ENCODE peak calls at places on chromosomes 11 and 22, in seven cellular contexts. One of them, this sample, is unnamed.

GRCh38 chr11:129190087-129190486 is 2.0 kb downstream of the ARHGAP32 start:
- DNase-seq in stomach: peak; percentile 29
- DNase-seq in SHP77 treated with DMSO at 0.1 percent for 48 hours: no peak
- DNase-seq in kidney glomerular epithelial cell: no peak
- DNase-seq in small intestine: no peak
- DNase-seq in stimulated activated CD4-positive, alpha-beta T cell treated with anti-CD3 and anti-CD28 coated beads, Interleukin-15, amount 100 ng/mL, for 48 hours: no peak
- DNase-seq in OCI-LY7: no peak
- DNase-seq in this sample: peak; percentile 39

GRCh38 chr22:48075604-48076400 is 1313.4 kb downstream of the TBC1D22A start:
- DNase-seq in small intestine: no peak
- DNase-seq in kidney glomerular epithelial cell: no peak
- DNase-seq in OCI-LY7: no peak
- DNase-seq in stimulated activated CD4-positive, alpha-beta T cell treated with anti-CD3 and anti-CD28 coated beads, Interleukin-15, amount 100 ng/mL, for 48 hours: no peak
- DNase-seq in SHP77 treated with DMSO at 0.1 percent for 48 hours: no peak
- DNase-seq in stomach: no peak
- DNase-seq in this sample: no peak

GRCh38 chr22:49203091-49203862 is 624.4 kb downstream of the BRD1 start:
- DNase-seq in stimulated activated CD4-positive, alpha-beta T cell treated with anti-CD3 and anti-CD28 coated beads, Interleukin-15, amount 100 ng/mL, for 48 hours: no peak
- DNase-seq in stomach: peak; percentile 4
- DNase-seq in kidney glomerular epithelial cell: no peak
- DNase-seq in small intestine: no peak
- DNase-seq in OCI-LY7: no peak
- DNase-seq in SHP77 treated with DMSO at 0.1 percent for 48 hours: no peak
- DNase-seq in this sample: no peak

GRCh38 chr11:73980001-73980960 is 2.4 kb downstream of the UCP2 start:
- DNase-seq in kidney glomerular epithelial cell: no peak
- DNase-seq in SHP77 treated with DMSO at 0.1 percent for 48 hours: peak; percentile 91
- DNase-seq in stimulated activated CD4-positive, alpha-beta T cell treated with anti-CD3 and anti-CD28 coated beads, Interleukin-15, amount 100 ng/mL, for 48 hours: peak; percentile 42
- DNase-seq in stomach: peak; percentile 80
- DNase-seq in small intestine: peak; percentile 85
- DNase-seq in OCI-LY7: peak; percentile 97
- DNase-seq in this sample: peak; percentile 61

GRCh38 chr11:37881741-37882140 is 1283.7 kb upstream of the RAG2 start:
- DNase-seq in stimulated activated CD4-positive, alpha-beta T cell treated with anti-CD3 and anti-CD28 coated beads, Interleukin-15, amount 100 ng/mL, for 48 hours: no peak
- DNase-seq in SHP77 treated with DMSO at 0.1 percent for 48 hours: no peak
- DNase-seq in small intestine: no peak
- DNase-seq in kidney glomerular epithelial cell: no peak
- DNase-seq in stomach: no peak
- DNase-seq in OCI-LY7: no peak
- DNase-seq in this sample: no peak

GRCh38 chr11:91314521-91314920 is 910.1 kb upstream of the FAT3 start:
- DNase-seq in stimulated activated CD4-positive, alpha-beta T cell treated with anti-CD3 and anti-CD28 coated beads, Interleukin-15, amount 100 ng/mL, for 48 hours: no peak
- DNase-seq in kidney glomerular epithelial cell: no peak
- DNase-seq in SHP77 treated with DMSO at 0.1 percent for 48 hours: no peak
- DNase-seq in small intestine: no peak
- DNase-seq in stomach: no peak
- DNase-seq in OCI-LY7: no peak
- DNase-seq in this sample: no peak

GRCh38 chr11:83020942-83021779 is 50.5 kb downstream of the RAB30 start:
- DNase-seq in stimulated activated CD4-positive, alpha-beta T cell treated with anti-CD3 and anti-CD28 coated beads, Interleukin-15, amount 100 ng/mL, for 48 hours: no peak
- DNase-seq in small intestine: no peak
- DNase-seq in OCI-LY7: no peak
- DNase-seq in kidney glomerular epithelial cell: no peak
- DNase-seq in SHP77 treated with DMSO at 0.1 percent for 48 hours: peak; percentile 56
- DNase-seq in stomach: no peak
- DNase-seq in this sample: no peak

GRCh38 chr11:12503886-12504285 is 126.5 kb downstream of the PARVA start:
- DNase-seq in small intestine: no peak
- DNase-seq in stomach: no peak
- DNase-seq in SHP77 treated with DMSO at 0.1 percent for 48 hours: no peak
- DNase-seq in OCI-LY7: no peak
- DNase-seq in stimulated activated CD4-positive, alpha-beta T cell treated with anti-CD3 and anti-CD28 coated beads, Interleukin-15, amount 100 ng/mL, for 48 hours: no peak
- DNase-seq in kidney glomerular epithelial cell: no peak
- DNase-seq in this sample: no peak

GRCh38 chr11:833114-833791 is 501 bp downstream of the CD151 start:
- DNase-seq in OCI-LY7: no peak
- DNase-seq in kidney glomerular epithelial cell: peak; percentile 44
- DNase-seq in small intestine: peak; percentile 74
- DNase-seq in stimulated activated CD4-positive, alpha-beta T cell treated with anti-CD3 and anti-CD28 coated beads, Interleukin-15, amount 100 ng/mL, for 48 hours: no peak
- DNase-seq in SHP77 treated with DMSO at 0.1 percent for 48 hours: no peak
- DNase-seq in stomach: peak; percentile 69
- DNase-seq in this sample: no peak

GRCh38 chr11:115458877-115459276 is 45.3 kb downstream of the CADM1 start:
- DNase-seq in kidney glomerular epithelial cell: no peak
- DNase-seq in SHP77 treated with DMSO at 0.1 percent for 48 hours: no peak
- DNase-seq in stimulated activated CD4-positive, alpha-beta T cell treated with anti-CD3 and anti-CD28 coated beads, Interleukin-15, amount 100 ng/mL, for 48 hours: no peak
- DNase-seq in stomach: no peak
- DNase-seq in OCI-LY7: no peak
- DNase-seq in small intestine: no peak
- DNase-seq in this sample: no peak